ENCODE peak calls at places on chromosomes 2 and 18, in six cellular contexts. M is T-helper 1 cell, B is BJ, G is BE2C, U is non-pigmented ciliary epithelial cell, P is GDM1. D is an unnamed sample.

GRCh38 chr2:203823179-203823578 is 44.4 kb upstream of the CTLA4 start:
- DNase-seq in M (no peak), B (no peak), G (no peak), U (no peak), P (no peak), D (no peak)

GRCh38 chr2:44120428-44120827 is 48.2 kb upstream of the PPM1B start:
- DNase-seq in M (no peak), B (peak), G (no peak), U (peak), P (peak), D (no peak)

GRCh38 chr2:221641181-221641871 is 69.2 kb upstream of the EPHA4 start:
- DNase-seq in M (no peak), B (no peak), G (no peak), U (peak), P (no peak), D (no peak)

GRCh38 chr2:216713691-216714411 is 18.5 kb upstream of the IGFBP5 start:
- DNase-seq in M (no peak), B (peak), G (peak), U (no peak), P (no peak), D (no peak)

GRCh38 chr18:8552151-8552550 is 57.1 kb upstream of the RAB12 start:
- DNase-seq in M (no peak), B (no peak), G (no peak), U (no peak), P (no peak), D (no peak)

GRCh38 chr2:130728007-130728454 is 839 bp upstream of the GPR148 start:
- DNase-seq in M (peak), B (no peak), G (no peak), U (no peak), P (no peak), D (peak)

GRCh38 chr2:168452781-168453180 is 3.3 kb upstream of the CERS6 start:
- DNase-seq in M (no peak), B (no peak), G (no peak), U (no peak), P (no peak), D (no peak)

GRCh38 chr18:34493566-34494358 is 216.3 kb upstream of the DTNA start:
- DNase-seq in M (no peak), B (no peak), G (peak), U (no peak), P (no peak), D (no peak)

GRCh38 chr18:67142604-67143003 is 373.9 kb downstream of the DSEL start:
- DNase-seq in M (no peak), B (no peak), G (no peak), U (no peak), P (no peak), D (no peak)

GRCh38 chr2:153222231-153223165 is 256.1 kb downstream of the RPRM start:
- DNase-seq in M (no peak), B (no peak), G (peak), U (peak), P (no peak), D (no peak)

GRCh38 chr2:210557721-210558120 is 1.3 kb downstream of the CPS1 start:
- DNase-seq in M (no peak), B (no peak), G (no peak), U (no peak), P (no peak), D (no peak)

GRCh38 chr18:28466213-28466612 is 289.3 kb upstream of the CDH2 start:
- DNase-seq in M (no peak), B (no peak), G (no peak), U (no peak), P (no peak), D (no peak)

GRCh38 chr2:205754924-205755321 is 72.6 kb downstream of the NRP2 start:
- DNase-seq in M (no peak), B (no peak), G (no peak), U (no peak), P (no peak), D (no peak)

GRCh38 chr2:201999289-201999688 is 34.4 kb upstream of the FZD7 start:
- DNase-seq in M (no peak), B (no peak), G (no peak), U (no peak), P (no peak), D (no peak)

GRCh38 chr18:9025104-9025838 is 77.2 kb upstream of the NDUFV2 start:
- DNase-seq in M (no peak), B (peak), G (no peak), U (no peak), P (no peak), D (no peak)